ENCODE peak calls at places on chromosome 14, in eight cellular contexts. One of them, this sample, is unnamed.

GRCh38 chr14:99955826-99956455 is 109.3 kb upstream of the EVL start:
- DNase-seq in heart left ventricle: no peak
- DNase-seq in BE2C: no peak
- DNase-seq in lower lobe of right lung: no peak
- DNase-seq in heart right ventricle: no peak
- DNase-seq in uterus: no peak
- DNase-seq in fibroblast of lung: no peak
- DNase-seq in gastrocnemius medialis: no peak
- DNase-seq in this sample: no peak

GRCh38 chr14:74407801-74408154 is 18.2 kb downstream of the SYNDIG1L start:
- DNase-seq in heart left ventricle: no peak
- DNase-seq in BE2C: no peak
- DNase-seq in lower lobe of right lung: no peak
- DNase-seq in heart right ventricle: no peak
- DNase-seq in uterus: no peak
- DNase-seq in fibroblast of lung: no peak
- DNase-seq in gastrocnemius medialis: no peak
- DNase-seq in this sample: no peak

GRCh38 chr14:41830679-41831078 is 224.0 kb downstream of the LRFN5 start:
- DNase-seq in heart left ventricle: no peak
- DNase-seq in BE2C: no peak
- DNase-seq in lower lobe of right lung: no peak
- DNase-seq in heart right ventricle: no peak
- DNase-seq in uterus: no peak
- DNase-seq in fibroblast of lung: peak; percentile 96
- DNase-seq in gastrocnemius medialis: no peak
- DNase-seq in this sample: peak; percentile 13

GRCh38 chr14:80850197-80850814 is 91.2 kb downstream of the CEP128 start:
- DNase-seq in heart left ventricle: no peak
- DNase-seq in BE2C: no peak
- DNase-seq in lower lobe of right lung: no peak
- DNase-seq in heart right ventricle: no peak
- DNase-seq in uterus: no peak
- DNase-seq in fibroblast of lung: peak; percentile 76
- DNase-seq in gastrocnemius medialis: no peak
- DNase-seq in this sample: no peak

GRCh38 chr14:34098045-34098984 is 147.4 kb upstream of the EGLN3 start:
- DNase-seq in heart left ventricle: no peak
- DNase-seq in BE2C: peak; percentile 54
- DNase-seq in lower lobe of right lung: no peak
- DNase-seq in heart right ventricle: peak; percentile 24
- DNase-seq in uterus: peak; percentile 43
- DNase-seq in fibroblast of lung: peak; percentile 65
- DNase-seq in gastrocnemius medialis: no peak
- DNase-seq in this sample: no peak

GRCh38 chr14:77409131-77409533 is 14.2 kb downstream of the NOXRED1 start:
- DNase-seq in heart left ventricle: no peak
- DNase-seq in BE2C: peak; percentile 22
- DNase-seq in lower lobe of right lung: no peak
- DNase-seq in heart right ventricle: no peak
- DNase-seq in uterus: no peak
- DNase-seq in fibroblast of lung: peak; percentile 4
- DNase-seq in gastrocnemius medialis: no peak
- DNase-seq in this sample: no peak

GRCh38 chr14:99724939-99725773 is 41.1 kb downstream of the CYP46A1 start:
- DNase-seq in heart left ventricle: no peak
- DNase-seq in BE2C: no peak
- DNase-seq in lower lobe of right lung: peak; percentile 26
- DNase-seq in heart right ventricle: no peak
- DNase-seq in uterus: no peak
- DNase-seq in fibroblast of lung: no peak
- DNase-seq in gastrocnemius medialis: no peak
- DNase-seq in this sample: no peak

GRCh38 chr14:66974397-66975025 is 214.7 kb upstream of the GARIN2 start:
- DNase-seq in heart left ventricle: no peak
- DNase-seq in BE2C: no peak
- DNase-seq in lower lobe of right lung: no peak
- DNase-seq in heart right ventricle: no peak
- DNase-seq in uterus: no peak
- DNase-seq in fibroblast of lung: no peak
- DNase-seq in gastrocnemius medialis: no peak
- DNase-seq in this sample: no peak

GRCh38 chr14:39102265-39102968 is 618 bp downstream of the SEC23A start:
- DNase-seq in heart left ventricle: no peak
- DNase-seq in BE2C: no peak
- DNase-seq in lower lobe of right lung: no peak
- DNase-seq in heart right ventricle: no peak
- DNase-seq in uterus: no peak
- DNase-seq in fibroblast of lung: peak; percentile 68
- DNase-seq in gastrocnemius medialis: peak; percentile 17
- DNase-seq in this sample: peak; percentile 75

GRCh38 chr14:75068294-75069020 is 984 bp upstream of the ZC2HC1C start:
- DNase-seq in heart left ventricle: no peak
- DNase-seq in BE2C: no peak
- DNase-seq in lower lobe of right lung: no peak
- DNase-seq in heart right ventricle: no peak
- DNase-seq in uterus: no peak
- DNase-seq in fibroblast of lung: no peak
- DNase-seq in gastrocnemius medialis: no peak
- DNase-seq in this sample: no peak

GRCh38 chr14:21098134-21098891 is at the start of gene ZNF219:
- DNase-seq in heart left ventricle: peak; percentile 69
- DNase-seq in BE2C: peak; percentile 48
- DNase-seq in lower lobe of right lung: peak; percentile 65
- DNase-seq in heart right ventricle: peak; percentile 65
- DNase-seq in uterus: peak; percentile 75
- DNase-seq in fibroblast of lung: peak; percentile 30
- DNase-seq in gastrocnemius medialis: peak; percentile 48
- DNase-seq in this sample: peak; percentile 79

GRCh38 chr14:72962829-72963312 is 36.6 kb downstream of the DCAF4 start:
- DNase-seq in heart left ventricle: no peak
- DNase-seq in BE2C: peak; percentile 59
- DNase-seq in lower lobe of right lung: no peak
- DNase-seq in heart right ventricle: no peak
- DNase-seq in uterus: no peak
- DNase-seq in fibroblast of lung: peak; percentile 87
- DNase-seq in gastrocnemius medialis: no peak
- DNase-seq in this sample: no peak

GRCh38 chr14:20801726-20802125 is 918 bp downstream of the RNASE1 start:
- DNase-seq in heart left ventricle: peak; percentile 55
- DNase-seq in BE2C: no peak
- DNase-seq in lower lobe of right lung: peak; percentile 60
- DNase-seq in heart right ventricle: peak; percentile 16
- DNase-seq in uterus: no peak
- DNase-seq in fibroblast of lung: no peak
- DNase-seq in gastrocnemius medialis: no peak
- DNase-seq in this sample: no peak

GRCh38 chr14:77478796-77479195 is 19.8 kb downstream of the ISM2 start:
- DNase-seq in heart left ventricle: no peak
- DNase-seq in BE2C: no peak
- DNase-seq in lower lobe of right lung: no peak
- DNase-seq in heart right ventricle: no peak
- DNase-seq in uterus: no peak
- DNase-seq in fibroblast of lung: no peak
- DNase-seq in gastrocnemius medialis: no peak
- DNase-seq in this sample: no peak

GRCh38 chr14:51539571-51540037 is 112.1 kb upstream of the FRMD6 start:
- DNase-seq in heart left ventricle: no peak
- DNase-seq in BE2C: no peak
- DNase-seq in lower lobe of right lung: no peak
- DNase-seq in heart right ventricle: no peak
- DNase-seq in uterus: no peak
- DNase-seq in fibroblast of lung: peak; percentile 70
- DNase-seq in gastrocnemius medialis: no peak
- DNase-seq in this sample: no peak

GRCh38 chr14:57487771-57488170 is 5.9 kb downstream of the CCDC198 start:
- DNase-seq in heart left ventricle: no peak
- DNase-seq in BE2C: no peak
- DNase-seq in lower lobe of right lung: no peak
- DNase-seq in heart right ventricle: no peak
- DNase-seq in uterus: no peak
- DNase-seq in fibroblast of lung: no peak
- DNase-seq in gastrocnemius medialis: no peak
- DNase-seq in this sample: no peak

GRCh38 chr14:72714094-72714493 is 179.8 kb downstream of the DPF3 start:
- DNase-seq in heart left ventricle: no peak
- DNase-seq in BE2C: no peak
- DNase-seq in lower lobe of right lung: no peak
- DNase-seq in heart right ventricle: no peak
- DNase-seq in uterus: no peak
- DNase-seq in fibroblast of lung: no peak
- DNase-seq in gastrocnemius medialis: no peak
- DNase-seq in this sample: no peak

GRCh38 chr14:31232081-31232480 is 24.5 kb upstream of the HECTD1 start:
- DNase-seq in heart left ventricle: no peak
- DNase-seq in BE2C: no peak
- DNase-seq in lower lobe of right lung: no peak
- DNase-seq in heart right ventricle: no peak
- DNase-seq in uterus: no peak
- DNase-seq in fibroblast of lung: no peak
- DNase-seq in gastrocnemius medialis: no peak
- DNase-seq in this sample: peak; percentile 68

DNA sequence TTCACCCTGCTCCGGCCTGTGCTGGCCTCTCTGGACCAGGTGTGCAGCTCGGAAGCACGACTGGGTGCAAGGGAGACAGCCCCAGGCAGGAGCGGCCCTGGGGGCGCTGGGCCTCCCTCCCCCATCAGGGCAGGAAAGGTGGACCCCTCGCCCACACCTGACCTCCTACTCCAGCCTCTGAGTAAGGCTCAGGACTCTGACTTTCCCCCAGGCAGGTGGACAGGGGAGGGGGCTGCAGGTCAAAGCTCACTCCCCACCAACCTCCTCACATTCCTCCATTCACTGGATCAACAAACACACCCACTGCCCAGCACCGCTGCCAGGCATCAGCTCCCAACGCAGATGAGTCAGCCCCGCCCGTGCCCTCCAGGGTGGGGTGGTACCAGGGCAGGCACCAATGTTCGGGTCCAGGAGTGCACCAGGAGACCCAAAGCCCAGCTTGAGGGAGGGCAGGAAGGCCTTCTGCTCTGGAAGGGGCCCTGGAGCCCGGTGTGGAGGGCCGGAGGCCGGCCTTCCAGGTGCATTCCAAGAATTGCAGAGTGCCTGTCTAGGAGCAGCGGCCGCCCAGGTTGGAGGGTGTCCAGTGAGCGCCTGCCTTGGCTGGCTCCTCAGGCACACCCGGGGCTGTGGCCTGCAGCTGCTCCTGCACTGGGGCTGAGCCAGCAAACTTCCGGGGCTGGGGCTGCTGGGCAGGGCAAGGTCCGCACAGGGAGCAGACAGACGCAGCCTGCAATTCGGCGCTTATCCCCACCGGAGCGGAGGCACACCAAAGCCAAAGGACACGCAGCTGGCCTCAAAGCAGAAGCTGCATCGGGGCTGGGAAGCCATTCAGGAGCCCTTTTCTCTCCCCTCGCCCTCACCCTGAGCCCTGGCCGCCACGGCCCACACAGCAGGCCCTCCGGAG is 1.6 kb upstream of the INF2 start:
- DNase-seq in heart left ventricle: peak; percentile 91
- DNase-seq in BE2C: peak; percentile 90
- DNase-seq in lower lobe of right lung: peak; percentile 91
- DNase-seq in heart right ventricle: peak; percentile 79
- DNase-seq in uterus: peak; percentile 58
- DNase-seq in fibroblast of lung: peak; percentile 55
- DNase-seq in gastrocnemius medialis: peak; percentile 94
- DNase-seq in this sample: peak; percentile 95
- H3K4me3 ChIP-seq in heart left ventricle: peak overlapping the region; percentile 98
- H3K4me3 ChIP-seq in BE2C: no peak overlapping the region
- H3K4me3 ChIP-seq in lower lobe of right lung: peak overlapping the region; percentile 93
- H3K4me3 ChIP-seq in heart right ventricle: peak overlapping the region; percentile 99
- H3K4me3 ChIP-seq in uterus: no peak overlapping the region
- H3K4me3 ChIP-seq in fibroblast of lung: no peak overlapping the region
- H3K4me3 ChIP-seq in gastrocnemius medialis: peak overlapping the region; percentile 62
- H3K4me3 ChIP-seq in this sample: no peak overlapping the region

DNA sequence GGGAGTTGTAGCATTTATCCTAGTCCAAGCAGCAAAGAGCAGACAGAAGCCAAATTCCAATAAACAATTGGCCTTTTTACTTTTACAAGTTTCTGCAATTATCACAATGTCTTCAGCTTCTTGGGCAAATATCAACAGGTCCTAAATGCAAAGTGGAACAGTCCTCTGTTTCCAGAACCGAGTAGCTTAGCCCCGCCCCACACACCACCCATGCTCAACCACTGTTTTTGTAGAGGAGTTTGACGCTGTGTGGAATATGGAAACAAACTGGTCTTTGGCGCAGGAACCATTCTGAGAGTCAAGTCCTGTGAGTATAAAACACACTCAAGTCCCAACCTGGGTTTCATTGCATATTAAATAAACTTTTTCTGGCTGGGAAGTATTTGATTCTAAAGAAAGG is 96.4 kb downstream of the DAD1 start:
- DNase-seq in heart left ventricle: no peak
- DNase-seq in BE2C: no peak
- DNase-seq in lower lobe of right lung: no peak
- DNase-seq in heart right ventricle: no peak
- DNase-seq in uterus: no peak
- DNase-seq in fibroblast of lung: no peak
- DNase-seq in gastrocnemius medialis: no peak
- DNase-seq in this sample: no peak
- H3K9me3 ChIP-seq in heart left ventricle: no peaks in the 10 kb centered on the region
- H3K9me3 ChIP-seq in BE2C: no peaks in the 10 kb centered on the region
- H3K9me3 ChIP-seq in lower lobe of right lung: no peaks in the 10 kb centered on the region
- H3K9me3 ChIP-seq in heart right ventricle: no peaks in the 10 kb centered on the region
- H3K9me3 ChIP-seq in uterus: no peaks in the 10 kb centered on the region
- H3K9me3 ChIP-seq in fibroblast of lung: no peaks in the 10 kb centered on the region
- H3K9me3 ChIP-seq in gastrocnemius medialis: no peaks in the 10 kb centered on the region
- H3K9me3 ChIP-seq in this sample: no peaks in the 10 kb centered on the region

DNA sequence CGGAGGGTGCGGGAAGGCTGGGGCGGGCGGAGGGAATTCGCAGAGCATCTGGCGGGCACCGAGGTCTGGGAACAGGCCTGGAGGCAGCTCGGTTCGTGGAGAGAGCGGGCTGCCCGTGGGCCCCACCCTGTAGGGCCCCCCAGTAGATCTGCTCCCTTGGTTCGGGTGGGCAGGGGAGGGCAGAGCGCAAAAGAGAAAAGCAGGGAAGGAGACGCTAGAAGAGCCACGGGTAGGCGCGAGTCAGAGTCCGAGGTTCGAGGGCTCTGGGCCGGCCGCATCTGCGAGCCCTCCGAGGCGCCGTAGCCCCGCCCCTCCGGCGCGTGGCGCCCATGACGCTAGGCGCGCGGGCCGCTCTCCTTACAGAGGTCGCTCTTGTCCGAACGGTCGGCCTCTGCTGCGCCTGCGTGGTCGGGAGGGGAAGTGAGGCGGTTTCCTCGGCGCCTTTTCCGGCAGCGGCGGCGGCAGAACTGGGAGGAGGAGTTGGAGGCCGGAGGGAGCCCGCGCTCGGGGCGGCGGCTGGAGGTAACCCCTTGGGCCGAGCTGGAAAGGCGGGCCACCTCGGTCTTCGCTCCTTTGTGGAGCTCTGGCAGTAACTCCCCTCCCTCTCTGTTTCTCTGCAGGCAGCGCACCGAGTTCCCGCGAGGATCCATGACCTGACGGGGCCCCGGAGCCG is at the start of gene ARF6:
- DNase-seq in heart left ventricle: peak; percentile 100
- DNase-seq in BE2C: peak; percentile 99
- DNase-seq in lower lobe of right lung: peak; percentile 99
- DNase-seq in heart right ventricle: peak; percentile 99
- DNase-seq in uterus: peak; percentile 98
- DNase-seq in fibroblast of lung: peak; percentile 97
- DNase-seq in gastrocnemius medialis: peak; percentile 99
- DNase-seq in this sample: peak; percentile 98
- TF ChIP-seq CTCF in heart left ventricle: no peak
- TF ChIP-seq CTCF in BE2C: no peak
- TF ChIP-seq CTCF in lower lobe of right lung: peak; percentile 30
- TF ChIP-seq CTCF in heart right ventricle: peak; percentile 14
- TF ChIP-seq CTCF in uterus: peak; percentile 30
- TF ChIP-seq CTCF in fibroblast of lung: no peak
- TF ChIP-seq CTCF in gastrocnemius medialis: peak; percentile 11
- TF ChIP-seq CTCF in this sample: peak; percentile 16

GRCh38 chr14:101705733-101706508 is 55.6 kb upstream of the PPP2R5C start:
- DNase-seq in heart left ventricle: peak; percentile 81
- DNase-seq in BE2C: no peak
- DNase-seq in lower lobe of right lung: peak; percentile 83
- DNase-seq in heart right ventricle: peak; percentile 59
- DNase-seq in uterus: peak; percentile 29
- DNase-seq in fibroblast of lung: peak; percentile 34
- DNase-seq in gastrocnemius medialis: peak; percentile 42
- DNase-seq in this sample: peak; percentile 54
- H3K4me3 ChIP-seq in heart left ventricle: peak overlapping the region; percentile 52
- H3K4me3 ChIP-seq in BE2C: no peak overlapping the region
- H3K4me3 ChIP-seq in lower lobe of right lung: peak overlapping the region; percentile 58
- H3K4me3 ChIP-seq in heart right ventricle: peak overlapping the region; percentile 56
- H3K4me3 ChIP-seq in uterus: no peak overlapping the region
- H3K4me3 ChIP-seq in fibroblast of lung: no peak overlapping the region
- H3K4me3 ChIP-seq in gastrocnemius medialis: peak overlapping the region; percentile 27
- H3K4me3 ChIP-seq in this sample: no peak overlapping the region

This sample was measured in mucosa of descending colon.